ENCODE peak calls at places on chromosomes 6 and 20, in five cellular contexts. W, A, M, F and P are unnamed samples.

GRCh38 chr20:24465168-24465567 is 4.3 kb upstream of the SYNDIG1 start:
- DNase-seq in W (no peak), A (no peak), M (no peak), F (peak; percentile 65), P (no peak)

GRCh38 chr6:159977242-159978214 is 8.6 kb downstream of the IGF2R start:
- DNase-seq in W (no peak), A (peak; percentile 79), M (no peak), F (peak; percentile 82), P (peak; percentile 48)

GRCh38 chr6:4280721-4281120 is 145.3 kb upstream of the ECI2 start:
- DNase-seq in W (no peak), A (no peak), M (peak; percentile 95), F (no peak), P (no peak)

GRCh38 chr6:88266126-88266525 is 100.0 kb upstream of the CNR1 start:
- DNase-seq in W (no peak), A (no peak), M (no peak), F (no peak), P (no peak)

GRCh38 chr6:47352966-47353365 is 43.3 kb upstream of the TNFRSF21 start:
- DNase-seq in W (no peak), A (no peak), M (no peak), F (no peak), P (no peak)

GRCh38 chr20:38628580-38629470 is 27.2 kb downstream of the ARHGAP40 start:
- DNase-seq in W (no peak), A (no peak), M (peak; percentile 35), F (no peak), P (no peak)

GRCh38 chr6:151052021-151052646 is 186.6 kb downstream of the MTHFD1L start:
- DNase-seq in W (no peak), A (no peak), M (peak; percentile 90), F (no peak), P (no peak)

GRCh38 chr20:57659131-57659788 is 39.0 kb upstream of the ZBP1 start:
- DNase-seq in W (peak; percentile 52), A (peak; percentile 9), M (no peak), F (peak; percentile 60), P (no peak)

GRCh38 chr6:133410628-133411027 is 169.5 kb downstream of the EYA4 start:
- DNase-seq in W (no peak), A (no peak), M (no peak), F (no peak), P (no peak)

GRCh38 chr6:132190097-132190814 is 211.0 kb downstream of the MOXD1 start:
- DNase-seq in W (no peak), A (no peak), M (no peak), F (no peak), P (no peak)

GRCh38 chr6:163354779-163355431 is 59.6 kb upstream of the QKI start:
- DNase-seq in W (peak; percentile 71), A (peak; percentile 60), M (peak; percentile 14), F (no peak), P (no peak)

GRCh38 chr6:149499066-149499465 is 14.3 kb upstream of the ZC3H12D start:
- DNase-seq in W (no peak), A (no peak), M (peak; percentile 89), F (no peak), P (no peak)

GRCh38 chr6:69584536-69584912 is 212.3 kb downstream of the LMBRD1 start:
- DNase-seq in W (no peak), A (no peak), M (no peak), F (no peak), P (no peak)

GRCh38 chr6:15399651-15400470 is 154.0 kb downstream of the JARID2 start:
- DNase-seq in W (peak; percentile 76), A (peak; percentile 76), M (no peak), F (peak; percentile 91), P (peak; percentile 68)

GRCh38 chr6:155162682-155163081 is 101.1 kb upstream of the CLDN20 start:
- DNase-seq in W (no peak), A (no peak), M (no peak), F (no peak), P (no peak)

GRCh38 chr20:41670631-41671030 is 52.5 kb upstream of the CHD6 start:
- DNase-seq in W (no peak), A (no peak), M (no peak), F (no peak), P (no peak)

GRCh38 chr6:154651656-154652055 is 81.6 kb upstream of the SCAF8 start:
- DNase-seq in W (no peak), A (no peak), M (peak; percentile 25), F (no peak), P (no peak)

GRCh38 chr6:157244175-157244574 is 79.1 kb downstream of the TMEM242 start:
- DNase-seq in W (no peak), A (no peak), M (peak; percentile 31), F (no peak), P (peak; percentile 69)

GRCh38 chr6:157538698-157539097 is 157.7 kb downstream of the ZDHHC14 start:
- DNase-seq in W (no peak), A (no peak), M (no peak), F (no peak), P (no peak)

GRCh38 chr6:44309092-44309491 is 4.1 kb downstream of the AARS2 start:
- DNase-seq in W (no peak), A (no peak), M (peak; percentile 96), F (no peak), P (no peak)

GRCh38 chr20:62303327-62304226 is 780 bp downstream of the ADRM1 start:
- DNase-seq in W (peak; percentile 76), A (peak; percentile 17), M (peak; percentile 41), F (peak; percentile 75), P (no peak)

GRCh38 chr20:42179768-42180167 is 561.6 kb upstream of the CHD6 start:
- DNase-seq in W (no peak), A (no peak), M (peak; percentile 14), F (no peak), P (no peak)

GRCh38 chr20:35489717-35490116 is 34.3 kb downstream of the CEP250 start:
- DNase-seq in W (no peak), A (no peak), M (no peak), F (no peak), P (no peak)

GRCh38 chr6:108622601-108623335 is 62.1 kb downstream of the FOXO3 start:
- DNase-seq in W (no peak), A (peak; percentile 55), M (peak; percentile 87), F (peak; percentile 80), P (peak; percentile 71)

GRCh38 chr6:2875840-2876207 is 27.3 kb downstream of the SERPINB9 start:
- DNase-seq in W (peak; percentile 78), A (no peak), M (no peak), F (no peak), P (no peak)

GRCh38 chr6:47690791-47691190 is 7.6 kb upstream of the ADGRF4 start:
- DNase-seq in W (no peak), A (no peak), M (no peak), F (no peak), P (no peak)

GRCh38 chr6:128406453-128406852 is 113.9 kb downstream of the PTPRK start:
- DNase-seq in W (no peak), A (no peak), M (no peak), F (no peak), P (no peak)

GRCh38 chr6:37866590-37867507 is 47.3 kb downstream of the ZFAND3 start:
- DNase-seq in W (no peak), A (no peak), M (peak; percentile 28), F (no peak), P (no peak)

GRCh38 chr6:30810813-30811329 is 66.5 kb upstream of the IER3 start:
- DNase-seq in W (no peak), A (no peak), M (peak; percentile 100), F (no peak), P (no peak)

GRCh38 chr20:17896771-17897369 is 71.7 kb downstream of the SNX5 start:
- DNase-seq in W (no peak), A (no peak), M (no peak), F (peak; percentile 57), P (no peak)

GRCh38 chr20:17896247-17896723 is 72.3 kb downstream of the SNX5 start:
- DNase-seq in W (no peak), A (no peak), M (no peak), F (peak; percentile 47), P (no peak)

GRCh38 chr20:17893480-17893879 is 75.1 kb downstream of the SNX5 start:
- DNase-seq in W (no peak), A (no peak), M (no peak), F (no peak), P (no peak)

GRCh38 chr20:17897566-17898307 is 70.9 kb downstream of the SNX5 start:
- DNase-seq in W (no peak), A (no peak), M (peak; percentile 32), F (peak; percentile 40), P (no peak)

GRCh38 chr20:17895641-17896246 is 72.8 kb downstream of the SNX5 start:
- DNase-seq in W (peak; percentile 90), A (peak; percentile 81), M (peak; percentile 58), F (peak; percentile 84), P (no peak)
- H3K4me3 ChIP-seq in W (peak overlapping the region; percentile 44), A (peak overlapping the region; percentile 36), M (peak overlapping the region; percentile 15), F (peak overlapping the region; percentile 49), P (peak overlapping the region; percentile 44)

DNA sequence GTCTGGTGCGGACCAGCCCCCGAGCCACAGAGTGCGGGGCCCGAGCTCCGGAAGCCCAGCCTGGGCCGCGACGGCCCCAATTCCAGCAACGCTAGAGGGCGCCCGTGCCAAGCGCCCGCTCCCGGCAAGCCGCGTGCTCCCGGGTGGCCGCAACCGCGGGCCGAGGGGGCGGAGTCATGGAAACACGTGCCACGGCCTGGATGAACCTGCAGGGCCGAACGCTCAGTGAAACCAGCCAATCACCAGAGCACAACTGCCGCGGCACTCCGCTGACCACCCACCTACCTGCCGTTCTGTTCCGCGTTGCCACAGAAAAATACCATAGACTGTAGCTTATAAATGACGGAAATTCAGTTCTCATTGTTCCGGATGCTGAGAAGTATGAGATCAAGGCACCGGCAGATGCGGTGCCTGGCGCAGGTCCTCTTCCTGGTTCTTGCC is 85.7 kb upstream of the FOXC1 start:
- DNase-seq in W (peak; percentile 90), A (peak; percentile 36), M (peak; percentile 73), F (no peak), P (peak; percentile 66)
- H3K4me3 ChIP-seq in W (peak overlapping the region; percentile 8), A (no peak overlapping the region), M (peak overlapping the region; percentile 27), F (no peak overlapping the region), P (peak overlapping the region; percentile 16)

GRCh38 chr6:26332408-26332807 is 32.6 kb upstream of the BTN3A2 start:
- DNase-seq in W (no peak), A (no peak), M (no peak), F (no peak), P (no peak)

GRCh38 chr6:26330835-26331808 is 33.9 kb upstream of the BTN3A2 start:
- DNase-seq in W (no peak), A (no peak), M (peak; percentile 67), F (no peak), P (no peak)

GRCh38 chr6:26333458-26334297 is 31.3 kb upstream of the BTN3A2 start:
- DNase-seq in W (no peak), A (no peak), M (no peak), F (no peak), P (no peak)

GRCh38 chr6:26332843-26333242 is 32.2 kb upstream of the BTN3A2 start:
- DNase-seq in W (no peak), A (no peak), M (no peak), F (no peak), P (no peak)

DNA sequence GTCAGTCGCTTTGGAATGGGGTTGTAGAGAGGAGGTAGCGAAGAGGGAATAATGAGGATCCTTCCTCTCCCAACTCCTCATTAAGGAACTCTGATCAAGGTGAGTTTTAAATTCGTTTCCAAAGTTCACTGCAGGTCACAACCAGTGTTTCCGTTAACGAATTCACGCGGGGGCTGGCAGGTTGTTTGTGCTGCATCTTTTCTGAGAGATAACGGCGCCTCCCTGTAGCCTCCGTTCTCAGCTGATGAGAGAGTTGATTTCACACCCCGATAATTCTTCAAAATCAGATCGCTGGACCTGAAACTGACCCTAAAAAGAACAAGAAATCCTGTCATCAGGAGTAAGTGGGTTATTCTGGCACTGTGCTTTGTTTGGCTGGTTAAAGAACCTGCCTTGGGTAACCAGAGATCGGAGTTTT is 33.2 kb upstream of the BTN3A2 start:
- DNase-seq in W (no peak), A (no peak), M (no peak), F (no peak), P (no peak)
- H3K4me3 ChIP-seq in W (no peak overlapping the region), A (no peak overlapping the region), M (peak overlapping the region; percentile 57), F (no peak overlapping the region), P (no peak overlapping the region)

GRCh38 chr6:71287038-71287437 is 1.6 kb upstream of the OGFRL1 start:
- DNase-seq in W (no peak), A (no peak), M (no peak), F (peak; percentile 71), P (peak; percentile 47)
- H3K4me3 ChIP-seq in W (no peak overlapping the region), A (no peak overlapping the region), M (no peak overlapping the region), F (peak overlapping the region; percentile 76), P (no peak overlapping the region)